ENCODE peak calls at places on chromosomes 16 and 17, in ten cellular contexts. O is cardiac muscle cell; C is heart left ventricle; P is spleen; G is CD8-positive, alpha-beta T cell; U is A549; J is testis; E is stomach; F is tibial artery; R is kidney. H is an unnamed sample.

GRCh38 chr17:12917401-12917800 is 100.4 kb downstream of the ELAC2 start:
- DNase-seq in P (no peak), E (no peak), J (no peak), C (no peak), F (no peak), G (no peak), O (no peak), R (no peak), U (no peak), H (no peak)

GRCh38 chr17:19728114-19728495 is 11.7 kb upstream of the SLC47A2 start:
- DNase-seq in J (peak; percentile 89), P (peak; percentile 85), F (peak; percentile 90), O (peak; percentile 89), U (peak; percentile 69), C (peak; percentile 88), E (peak; percentile 88), R (peak; percentile 92), G (no peak), H (peak; percentile 92)

GRCh38 chr16:31215287-31216115 is 1.4 kb downstream of the PYDC1 start:
- DNase-seq in C (peak; percentile 61), R (peak; percentile 84), O (peak; percentile 77), J (peak; percentile 46), F (peak; percentile 36), P (peak; percentile 87), G (peak; percentile 47), E (peak; percentile 64), U (peak; percentile 65), H (peak; percentile 83)

GRCh38 chr17:74805543-74805991 is 29.4 kb upstream of the NAT9 start:
- DNase-seq in R (no peak), J (peak; percentile 20), C (peak; percentile 78), U (no peak), O (no peak), P (no peak), E (no peak), F (no peak), G (no peak), H (no peak)

GRCh38 chr16:30567160-30567990 is 4.1 kb downstream of the ZNF688 start:
- DNase-seq in O (no peak), C (no peak), F (no peak), E (no peak), J (no peak), G (peak; percentile 65), P (no peak), R (no peak), U (peak; percentile 32), H (no peak)

GRCh38 chr16:1991135-1991551 is 1.4 kb downstream of the SYNGR3 start:
- DNase-seq in G (peak; percentile 72), P (peak; percentile 90), R (no peak), O (no peak), U (no peak), F (no peak), E (peak; percentile 51), J (no peak), C (no peak), H (no peak)

GRCh38 chr17:39104046-39104445 is 47.4 kb downstream of the PLXDC1 start:
- DNase-seq in U (no peak), G (no peak), P (no peak), R (no peak), E (no peak), C (peak; percentile 10), O (peak; percentile 79), J (no peak), F (no peak), H (no peak)

GRCh38 chr17:77011173-77012011 is 129.4 kb upstream of the SEC14L1 start:
- DNase-seq in R (no peak), O (peak; percentile 70), F (no peak), G (peak; percentile 48), J (peak; percentile 75), U (peak; percentile 65), C (no peak), P (no peak), E (peak; percentile 50), H (no peak)

GRCh38 chr16:9090101-9090959 is 1.1 kb upstream of the HAPSTR1 start:
- DNase-seq in U (no peak), E (peak; percentile 27), C (peak; percentile 63), G (peak; percentile 43), P (peak; percentile 94), F (peak; percentile 46), R (peak; percentile 89), O (no peak), J (peak; percentile 63), H (peak; percentile 48)

GRCh38 chr16:11056090-11056988 is 112.0 kb downstream of the CLEC16A start:
- DNase-seq in C (no peak), E (no peak), J (no peak), G (no peak), F (no peak), O (peak; percentile 46), P (no peak), R (no peak), U (no peak), H (no peak)

GRCh38 chr17:1997587-1998425 is 27.3 kb downstream of the RTN4RL1 start:
- DNase-seq in P (no peak), U (peak; percentile 71), C (no peak), J (peak; percentile 56), G (no peak), O (no peak), E (peak; percentile 89), F (no peak), R (peak; percentile 86), H (no peak)

GRCh38 chr17:60151355-60151754 is 1.6 kb downstream of the CA4 start:
- DNase-seq in U (no peak), C (no peak), E (no peak), J (no peak), O (no peak), G (no peak), P (no peak), R (no peak), F (no peak), H (no peak)

GRCh38 chr16:9364721-9365693 is 273.6 kb downstream of the HAPSTR1 start:
- DNase-seq in U (no peak), O (no peak), C (peak; percentile 86), F (peak; percentile 94), J (peak; percentile 21), G (no peak), E (no peak), R (peak; percentile 84), P (no peak), H (peak; percentile 75)

GRCh38 chr16:19406891-19407491 is 10.7 kb upstream of the TMC5 start:
- DNase-seq in R (no peak), E (no peak), J (no peak), O (no peak), U (no peak), F (no peak), P (no peak), G (no peak), C (no peak), H (no peak)

GRCh38 chr17:78446833-78447232 is 68.4 kb downstream of the PGS1 start:
- DNase-seq in C (no peak), O (no peak), J (no peak), G (no peak), R (no peak), P (no peak), U (no peak), E (no peak), F (no peak), H (no peak)

GRCh38 chr17:27566673-27567562 is 64.1 kb upstream of the LGALS9 start:
- DNase-seq in R (peak; percentile 7), U (peak; percentile 32), J (no peak), G (no peak), E (no peak), C (no peak), P (peak; percentile 32), F (no peak), O (no peak), H (no peak)

GRCh38 chr17:66491665-66492064 is 189.3 kb downstream of the PRKCA start:
- DNase-seq in P (no peak), J (no peak), F (no peak), C (no peak), U (no peak), R (no peak), E (no peak), G (no peak), O (no peak), H (no peak)

GRCh38 chr17:34858941-34859562 is 102.2 kb downstream of the CCT6B start:
- DNase-seq in E (no peak), O (peak; percentile 6), C (no peak), G (no peak), F (no peak), U (no peak), P (no peak), J (no peak), R (no peak), H (no peak)

GRCh38 chr16:25256821-25257503 is 683 bp downstream of the ZKSCAN2 start:
- DNase-seq in O (peak; percentile 23), U (peak; percentile 22), J (no peak), C (no peak), R (no peak), F (no peak), G (no peak), P (peak; percentile 83), E (no peak), H (no peak)

GRCh38 chr17:37742762-37743611 is 1.9 kb downstream of the HNF1B start:
- DNase-seq in P (no peak), G (no peak), J (no peak), E (peak; percentile 54), R (peak; percentile 63), F (no peak), C (no peak), U (peak; percentile 69), O (no peak), H (no peak)
- H3K4me3 ChIP-seq in P (peak overlapping the region; percentile 59), G (peak overlapping the region; percentile 27), J (peak overlapping the region; percentile 40), E (peak overlapping the region; percentile 45), R (peak overlapping the region; percentile 84), F (peak overlapping the region; percentile 17), C (peak overlapping the region; percentile 17), U (peak overlapping the region; percentile 67), O (peak overlapping the region; percentile 19), H (peak overlapping the region; percentile 40)

DNA sequence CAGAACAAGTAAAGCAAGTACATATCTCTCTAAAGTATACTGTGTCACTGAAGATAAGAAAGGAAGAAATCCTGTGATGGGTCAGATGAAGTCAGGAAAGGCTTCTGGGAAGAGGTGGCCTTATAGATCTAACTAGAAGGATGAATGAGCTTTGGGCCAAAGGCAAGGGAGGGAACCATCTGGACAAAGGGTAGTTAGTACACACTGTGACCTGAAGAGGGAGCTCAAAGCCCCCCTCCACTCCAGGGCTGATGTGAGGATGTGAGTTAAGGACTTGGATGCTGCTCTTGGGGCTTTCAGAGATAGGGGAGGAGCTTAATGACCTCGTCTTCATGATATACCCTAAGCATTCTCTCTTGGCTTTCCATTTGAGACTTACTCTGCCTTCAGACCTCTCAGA is 185.3 kb upstream of the CACNG3 start:
- DNase-seq in R (no peak), C (no peak), E (no peak), G (no peak), O (peak; percentile 27), F (no peak), U (peak; percentile 51), P (no peak), J (peak; percentile 46), H (no peak)
- TF ChIP-seq CTCF in R (peak; percentile 41), C (peak; percentile 32), E (peak; percentile 7), G (no peak), O (peak; percentile 44), F (no peak), U (peak; percentile 40), P (peak; percentile 35), J (peak; percentile 18), H (no peak)

GRCh38 chr17:17937450-17937849 is 34.8 kb downstream of the TOM1L2 start:
- DNase-seq in C (no peak), P (no peak), R (no peak), F (no peak), O (no peak), G (no peak), U (no peak), E (no peak), J (no peak), H (no peak)
- H3K4me1 ChIP-seq in C (peaks cover 81% of the 10 kb centered on the region), P (peaks cover 48% of the 10 kb centered on the region), R (peaks cover 38% of the 10 kb centered on the region), F (peaks cover 42% of the 10 kb centered on the region), O (peaks cover 41% of the 10 kb centered on the region), G (peaks cover 15% of the 10 kb centered on the region), U (peaks cover 53% of the 10 kb centered on the region), E (peaks cover 95% of the 10 kb centered on the region), J (peaks cover 72% of the 10 kb centered on the region), H (peaks cover 62% of the 10 kb centered on the region)

GRCh38 chr16:85169333-85170065 is 57.2 kb upstream of the CIBAR2 start:
- DNase-seq in O (peak; percentile 57), U (no peak), P (no peak), C (no peak), J (no peak), G (peak; percentile 12), E (no peak), F (no peak), R (peak; percentile 78), H (no peak)
- H3K4me3 ChIP-seq in O (peak overlapping the region; percentile 34), U (peak overlapping the region; percentile 73), P (peak overlapping the region; percentile 69), C (peak overlapping the region; percentile 57), J (peak overlapping the region; percentile 39), G (no peak overlapping the region), E (peak overlapping the region; percentile 54), F (peak overlapping the region; percentile 57), R (no peak overlapping the region), H (peak overlapping the region; percentile 58)